ENCODE peak calls at places on chromosomes 6 and 20, in five cellular contexts. One of them, this sample, is unnamed.

GRCh38 chr6:16669227-16669626 is 92.0 kb downstream of the ATXN1 start:
- DNase-seq in cardiac muscle cell: peak; percentile 35
- DNase-seq in kidney: no peak
- DNase-seq in breast epithelium: no peak
- DNase-seq in lower lobe of right lung: no peak
- DNase-seq in this sample: no peak

GRCh38 chr6:73236147-73236750 is 11.0 kb upstream of the KHDC1L start:
- DNase-seq in breast epithelium: no peak
- DNase-seq in cardiac muscle cell: peak; percentile 82
- DNase-seq in lower lobe of right lung: no peak
- DNase-seq in kidney: no peak
- DNase-seq in this sample: no peak

GRCh38 chr20:41058007-41058673 is 29.5 kb downstream of the TOP1 start:
- DNase-seq in breast epithelium: no peak
- DNase-seq in lower lobe of right lung: no peak
- DNase-seq in kidney: no peak
- DNase-seq in cardiac muscle cell: peak; percentile 64
- DNase-seq in this sample: no peak

GRCh38 chr6:155517282-155517681 is 61.6 kb upstream of the NOX3 start:
- DNase-seq in breast epithelium: no peak
- DNase-seq in kidney: no peak
- DNase-seq in lower lobe of right lung: no peak
- DNase-seq in cardiac muscle cell: no peak
- DNase-seq in this sample: no peak

GRCh38 chr6:123715243-123715863 is 78.6 kb upstream of the TRDN start:
- DNase-seq in kidney: no peak
- DNase-seq in cardiac muscle cell: peak; percentile 24
- DNase-seq in breast epithelium: no peak
- DNase-seq in lower lobe of right lung: no peak
- DNase-seq in this sample: peak; percentile 6

GRCh38 chr6:74137910-74138309 is 441.9 kb downstream of the CD109 start:
- DNase-seq in kidney: no peak
- DNase-seq in breast epithelium: no peak
- DNase-seq in lower lobe of right lung: no peak
- DNase-seq in cardiac muscle cell: peak; percentile 87
- DNase-seq in this sample: no peak

GRCh38 chr20:10939297-10939949 is 265.6 kb upstream of the JAG1 start:
- DNase-seq in breast epithelium: no peak
- DNase-seq in lower lobe of right lung: no peak
- DNase-seq in cardiac muscle cell: no peak
- DNase-seq in kidney: no peak
- DNase-seq in this sample: no peak

GRCh38 chr6:135962731-135963130 is 111.2 kb downstream of the PDE7B start:
- DNase-seq in cardiac muscle cell: peak; percentile 92
- DNase-seq in lower lobe of right lung: no peak
- DNase-seq in kidney: no peak
- DNase-seq in breast epithelium: peak; percentile 24
- DNase-seq in this sample: no peak

GRCh38 chr20:59048681-59049030 is 6.1 kb upstream of the PRELID3B start:
- DNase-seq in kidney: no peak
- DNase-seq in cardiac muscle cell: no peak
- DNase-seq in lower lobe of right lung: no peak
- DNase-seq in breast epithelium: no peak
- DNase-seq in this sample: no peak

GRCh38 chr6:44430322-44430721 is 42.8 kb downstream of the CDC5L start:
- DNase-seq in cardiac muscle cell: peak; percentile 62
- DNase-seq in breast epithelium: no peak
- DNase-seq in lower lobe of right lung: no peak
- DNase-seq in kidney: no peak
- DNase-seq in this sample: no peak

GRCh38 chr6:157287247-157287850 is 36.0 kb downstream of the TMEM242 start:
- DNase-seq in kidney: no peak
- DNase-seq in breast epithelium: no peak
- DNase-seq in lower lobe of right lung: no peak
- DNase-seq in cardiac muscle cell: no peak
- DNase-seq in this sample: no peak

GRCh38 chr6:154537486-154537885 is 27.0 kb upstream of the CNKSR3 start:
- DNase-seq in cardiac muscle cell: no peak
- DNase-seq in kidney: no peak
- DNase-seq in breast epithelium: no peak
- DNase-seq in lower lobe of right lung: no peak
- DNase-seq in this sample: no peak

GRCh38 chr20:23122321-23122720 is 36.2 kb upstream of the CD93 start:
- DNase-seq in kidney: no peak
- DNase-seq in lower lobe of right lung: no peak
- DNase-seq in breast epithelium: no peak
- DNase-seq in cardiac muscle cell: no peak
- DNase-seq in this sample: no peak

GRCh38 chr6:7542065-7542877 is 800 bp downstream of the DSP start:
- DNase-seq in lower lobe of right lung: peak; percentile 66
- DNase-seq in kidney: peak; percentile 85
- DNase-seq in breast epithelium: no peak
- DNase-seq in cardiac muscle cell: no peak
- DNase-seq in this sample: peak; percentile 27

GRCh38 chr6:68038815-68039408 is 596.2 kb upstream of the ADGRB3 start:
- DNase-seq in lower lobe of right lung: no peak
- DNase-seq in kidney: no peak
- DNase-seq in breast epithelium: no peak
- DNase-seq in cardiac muscle cell: no peak
- DNase-seq in this sample: no peak

GRCh38 chr6:54697423-54697822 is 149.1 kb upstream of the FAM83B start:
- DNase-seq in cardiac muscle cell: peak; percentile 23
- DNase-seq in lower lobe of right lung: no peak
- DNase-seq in kidney: no peak
- DNase-seq in breast epithelium: no peak
- DNase-seq in this sample: no peak

GRCh38 chr20:57661201-57662027 is 41.2 kb upstream of the ZBP1 start:
- DNase-seq in kidney: peak; percentile 84
- DNase-seq in lower lobe of right lung: peak; percentile 46
- DNase-seq in cardiac muscle cell: no peak
- DNase-seq in breast epithelium: peak; percentile 15
- DNase-seq in this sample: no peak

GRCh38 chr6:91273729-91274128 is 686.9 kb upstream of the MAP3K7 start:
- DNase-seq in kidney: peak; percentile 83
- DNase-seq in breast epithelium: no peak
- DNase-seq in cardiac muscle cell: peak; percentile 25
- DNase-seq in lower lobe of right lung: no peak
- DNase-seq in this sample: no peak

GRCh38 chr6:79152269-79152737 is 74.2 kb upstream of the PHIP start:
- DNase-seq in kidney: no peak
- DNase-seq in lower lobe of right lung: no peak
- DNase-seq in cardiac muscle cell: no peak
- DNase-seq in breast epithelium: no peak
- DNase-seq in this sample: peak; percentile 9

GRCh38 chr6:46704562-46704961 is 16.9 kb downstream of the TDRD6 start:
- DNase-seq in lower lobe of right lung: no peak
- DNase-seq in breast epithelium: no peak
- DNase-seq in kidney: no peak
- DNase-seq in cardiac muscle cell: peak; percentile 50
- DNase-seq in this sample: no peak

GRCh38 chr20:58759947-58760346 is 67.3 kb downstream of the NPEPL1 start:
- DNase-seq in cardiac muscle cell: no peak
- DNase-seq in lower lobe of right lung: no peak
- DNase-seq in kidney: no peak
- DNase-seq in breast epithelium: no peak
- DNase-seq in this sample: no peak

GRCh38 chr6:21003780-21004541 is 469.7 kb downstream of the CDKAL1 start:
- DNase-seq in kidney: no peak
- DNase-seq in lower lobe of right lung: no peak
- DNase-seq in breast epithelium: no peak
- DNase-seq in cardiac muscle cell: peak; percentile 87
- DNase-seq in this sample: no peak

GRCh38 chr6:36323062-36323461 is 13.6 kb downstream of the BNIP5 start:
- DNase-seq in cardiac muscle cell: peak; percentile 40
- DNase-seq in lower lobe of right lung: no peak
- DNase-seq in kidney: no peak
- DNase-seq in breast epithelium: no peak
- DNase-seq in this sample: no peak

GRCh38 chr20:37505263-37506165 is 15.5 kb upstream of the NNAT start:
- DNase-seq in breast epithelium: no peak
- DNase-seq in cardiac muscle cell: no peak
- DNase-seq in kidney: no peak
- DNase-seq in lower lobe of right lung: no peak
- DNase-seq in this sample: no peak

GRCh38 chr20:32040142-32040953 is 11.7 kb upstream of the HCK start:
- DNase-seq in breast epithelium: no peak
- DNase-seq in cardiac muscle cell: no peak
- DNase-seq in lower lobe of right lung: peak; percentile 86
- DNase-seq in kidney: no peak
- DNase-seq in this sample: peak; percentile 53

GRCh38 chr20:62539646-62540045 is 63.9 kb upstream of the GATA5 start:
- DNase-seq in kidney: no peak
- DNase-seq in lower lobe of right lung: no peak
- DNase-seq in breast epithelium: no peak
- DNase-seq in cardiac muscle cell: no peak
- DNase-seq in this sample: no peak

GRCh38 chr20:62539208-62539607 is 63.4 kb upstream of the GATA5 start:
- DNase-seq in lower lobe of right lung: no peak
- DNase-seq in kidney: no peak
- DNase-seq in cardiac muscle cell: no peak
- DNase-seq in breast epithelium: no peak
- DNase-seq in this sample: no peak

GRCh38 chr20:62537649-62538292 is 62.0 kb upstream of the GATA5 start:
- DNase-seq in breast epithelium: no peak
- DNase-seq in lower lobe of right lung: no peak
- DNase-seq in cardiac muscle cell: no peak
- DNase-seq in kidney: no peak
- DNase-seq in this sample: no peak

GRCh38 chr20:62542862-62543261 is 67.1 kb upstream of the GATA5 start:
- DNase-seq in breast epithelium: no peak
- DNase-seq in lower lobe of right lung: no peak
- DNase-seq in cardiac muscle cell: no peak
- DNase-seq in kidney: no peak
- DNase-seq in this sample: no peak

DNA sequence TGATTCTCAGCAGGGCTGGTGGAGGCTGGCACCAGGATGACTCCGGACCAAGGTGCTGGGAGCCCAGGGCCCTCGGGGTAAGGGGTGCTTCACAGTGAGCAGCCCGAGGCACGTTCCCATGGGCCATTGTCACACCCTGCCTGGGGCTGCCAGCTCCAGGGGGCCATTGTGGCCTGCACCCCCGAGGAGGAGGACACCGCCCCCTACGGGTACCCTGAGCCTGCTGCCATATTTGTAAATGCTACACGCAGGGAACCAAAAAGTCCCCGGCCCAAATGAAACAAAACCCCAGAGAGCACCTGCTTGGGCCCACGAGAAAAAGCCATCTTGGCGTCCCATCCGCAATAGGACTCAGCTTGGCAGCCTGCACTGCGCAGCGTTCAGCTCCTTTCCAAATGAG is 64.7 kb upstream of the GATA5 start:
- DNase-seq in cardiac muscle cell: no peak
- DNase-seq in breast epithelium: no peak
- DNase-seq in kidney: no peak
- DNase-seq in lower lobe of right lung: no peak
- DNase-seq in this sample: no peak
- TF ChIP-seq CTCF in cardiac muscle cell: no peak
- TF ChIP-seq CTCF in breast epithelium: no peak
- TF ChIP-seq CTCF in kidney: no peak
- TF ChIP-seq CTCF in lower lobe of right lung: no peak
- TF ChIP-seq CTCF in this sample: no peak

GRCh38 chr6:88179692-88180091 is 13.5 kb upstream of the CNR1 start:
- DNase-seq in kidney: no peak
- DNase-seq in lower lobe of right lung: no peak
- DNase-seq in cardiac muscle cell: no peak
- DNase-seq in breast epithelium: no peak
- DNase-seq in this sample: no peak
- TF ChIP-seq CTCF in kidney: no peak
- TF ChIP-seq CTCF in lower lobe of right lung: no peak
- TF ChIP-seq CTCF in cardiac muscle cell: no peak
- TF ChIP-seq CTCF in breast epithelium: no peak
- TF ChIP-seq CTCF in this sample: no peak

GRCh38 chr20:44198872-44199271 is 11.7 kb downstream of the OSER1 start:
- DNase-seq in lower lobe of right lung: no peak
- DNase-seq in breast epithelium: no peak
- DNase-seq in cardiac muscle cell: no peak
- DNase-seq in kidney: no peak
- DNase-seq in this sample: no peak

GRCh38 chr20:44195613-44196012 is 8.6 kb upstream of the JPH2 start:
- DNase-seq in lower lobe of right lung: no peak
- DNase-seq in cardiac muscle cell: no peak
- DNase-seq in kidney: no peak
- DNase-seq in breast epithelium: no peak
- DNase-seq in this sample: no peak

GRCh38 chr20:44193801-44194200 is 6.8 kb upstream of the JPH2 start:
- DNase-seq in cardiac muscle cell: no peak
- DNase-seq in kidney: no peak
- DNase-seq in lower lobe of right lung: no peak
- DNase-seq in breast epithelium: no peak
- DNase-seq in this sample: no peak

GRCh38 chr20:44199877-44200276 is 10.7 kb downstream of the OSER1 start:
- DNase-seq in breast epithelium: no peak
- DNase-seq in cardiac muscle cell: no peak
- DNase-seq in lower lobe of right lung: no peak
- DNase-seq in kidney: no peak
- DNase-seq in this sample: no peak

DNA sequence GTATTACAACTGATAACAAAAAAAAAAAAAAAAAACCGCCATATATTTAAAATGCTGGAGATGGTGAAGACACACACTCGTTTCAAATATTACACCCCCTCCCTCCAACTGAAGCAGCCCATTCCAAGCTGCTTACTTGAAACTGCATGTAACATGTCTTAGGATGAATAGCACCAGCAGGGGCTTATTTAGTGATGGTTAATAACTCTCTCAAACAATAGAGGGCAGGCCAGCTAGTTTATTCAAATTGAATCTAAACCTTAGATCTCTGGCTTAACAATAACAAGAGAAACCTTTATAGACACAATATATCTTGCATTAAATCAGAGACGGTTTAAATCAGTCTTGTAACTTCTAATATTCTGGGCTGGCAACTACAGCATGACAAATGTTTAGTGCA is 9.3 kb upstream of the JPH2 start:
- DNase-seq in kidney: no peak
- DNase-seq in breast epithelium: no peak
- DNase-seq in lower lobe of right lung: no peak
- DNase-seq in cardiac muscle cell: no peak
- DNase-seq in this sample: no peak
- TF ChIP-seq CTCF in kidney: no peak
- TF ChIP-seq CTCF in breast epithelium: no peak
- TF ChIP-seq CTCF in lower lobe of right lung: no peak
- TF ChIP-seq CTCF in cardiac muscle cell: peak; percentile 19
- TF ChIP-seq CTCF in this sample: no peak

DNA sequence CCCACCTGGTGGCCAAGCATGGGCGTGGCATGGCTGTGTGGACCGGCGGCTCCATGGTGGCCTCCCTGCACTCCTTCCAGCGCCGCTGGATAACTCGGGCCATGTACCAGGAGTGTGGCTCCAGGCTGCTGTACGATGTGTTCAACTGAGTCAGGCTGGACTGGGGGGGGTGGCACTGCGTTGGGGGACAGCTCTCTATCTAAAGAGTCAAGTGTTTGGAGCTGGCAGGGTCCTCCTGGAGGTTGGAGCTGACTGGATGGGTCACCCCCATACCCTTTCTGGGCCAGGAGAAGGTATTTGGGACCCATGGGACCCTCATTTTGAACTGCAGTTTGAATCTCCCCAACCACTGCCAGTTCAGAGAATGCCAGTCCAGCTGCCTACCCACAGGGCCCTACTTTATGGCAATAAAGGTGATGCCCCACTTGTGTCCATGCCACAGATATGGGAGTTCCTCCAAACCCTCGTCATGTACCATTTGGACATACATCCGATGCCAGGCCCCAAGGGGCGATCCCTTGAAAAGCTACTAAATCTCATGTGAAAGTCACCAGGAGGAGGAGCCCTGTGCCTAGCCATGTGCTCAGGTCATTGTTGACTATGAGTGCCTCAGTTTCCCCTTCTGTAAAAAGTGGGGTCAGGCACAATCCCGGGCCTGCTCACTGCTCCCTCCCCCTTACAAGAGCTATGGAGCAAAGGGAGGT is 1.5 kb downstream of the ACTL10 start:
- DNase-seq in kidney: peak; percentile 93
- DNase-seq in cardiac muscle cell: no peak
- DNase-seq in breast epithelium: no peak
- DNase-seq in lower lobe of right lung: peak; percentile 86
- DNase-seq in this sample: no peak
- TF ChIP-seq CTCF in kidney: peak; percentile 95
- TF ChIP-seq CTCF in cardiac muscle cell: peak; percentile 92
- TF ChIP-seq CTCF in breast epithelium: peak; percentile 50
- TF ChIP-seq CTCF in lower lobe of right lung: no peak
- TF ChIP-seq CTCF in this sample: peak; percentile 99

This sample was measured in prostate gland.